ENCODE peak calls at places on chromosomes 16 and 17, in seven cellular contexts. One of them, this sample, is unnamed.

GRCh38 chr16:57310801-57311200 is 26.3 kb upstream of the PLLP start:
- DNase-seq in GM23248: no peak
- DNase-seq in GM23338: no peak
- DNase-seq in hepatocyte: no peak
- DNase-seq in SK-N-SH: no peak
- DNase-seq in PC-3: no peak
- DNase-seq in HCT116: no peak
- DNase-seq in this sample: no peak

GRCh38 chr17:50879086-50879485 is 12.9 kb upstream of the TOB1 start:
- DNase-seq in GM23248: no peak
- DNase-seq in GM23338: no peak
- DNase-seq in hepatocyte: no peak
- DNase-seq in SK-N-SH: no peak
- DNase-seq in PC-3: no peak
- DNase-seq in HCT116: no peak
- DNase-seq in this sample: no peak

GRCh38 chr16:2224183-2224486 is 744 bp downstream of the E4F1 start:
- DNase-seq in GM23248: no peak
- DNase-seq in GM23338: no peak
- DNase-seq in hepatocyte: no peak
- DNase-seq in SK-N-SH: no peak
- DNase-seq in PC-3: peak; percentile 39
- DNase-seq in HCT116: no peak
- DNase-seq in this sample: no peak

GRCh38 chr16:21033707-21034106 is 116.9 kb downstream of the DNAH3 start:
- DNase-seq in GM23248: peak; percentile 17
- DNase-seq in GM23338: no peak
- DNase-seq in hepatocyte: no peak
- DNase-seq in SK-N-SH: peak; percentile 15
- DNase-seq in PC-3: no peak
- DNase-seq in HCT116: no peak
- DNase-seq in this sample: no peak

GRCh38 chr17:82053556-82054263 is 2.0 kb downstream of the GPS1 start:
- DNase-seq in GM23248: no peak
- DNase-seq in GM23338: no peak
- DNase-seq in hepatocyte: no peak
- DNase-seq in SK-N-SH: no peak
- DNase-seq in PC-3: no peak
- DNase-seq in HCT116: no peak
- DNase-seq in this sample: no peak

GRCh38 chr17:3513305-3514035 is 37.7 kb downstream of the ASPA start:
- DNase-seq in GM23248: no peak
- DNase-seq in GM23338: no peak
- DNase-seq in hepatocyte: no peak
- DNase-seq in SK-N-SH: no peak
- DNase-seq in PC-3: no peak
- DNase-seq in HCT116: no peak
- DNase-seq in this sample: peak; percentile 17

GRCh38 chr17:64024781-64025731 is 4.6 kb upstream of the ICAM2 start:
- DNase-seq in GM23248: peak; percentile 47
- DNase-seq in GM23338: no peak
- DNase-seq in hepatocyte: no peak
- DNase-seq in SK-N-SH: no peak
- DNase-seq in PC-3: peak; percentile 43
- DNase-seq in HCT116: no peak
- DNase-seq in this sample: no peak

GRCh38 chr17:77420804-77421634 is 280.2 kb downstream of the SEC14L1 start:
- DNase-seq in GM23248: peak; percentile 68
- DNase-seq in GM23338: peak; percentile 85
- DNase-seq in hepatocyte: peak; percentile 74
- DNase-seq in SK-N-SH: peak; percentile 72
- DNase-seq in PC-3: no peak
- DNase-seq in HCT116: no peak
- DNase-seq in this sample: peak; percentile 63

GRCh38 chr16:85391175-85391707 is 221.9 kb upstream of the GSE1 start:
- DNase-seq in GM23248: no peak
- DNase-seq in GM23338: no peak
- DNase-seq in hepatocyte: no peak
- DNase-seq in SK-N-SH: no peak
- DNase-seq in PC-3: no peak
- DNase-seq in HCT116: no peak
- DNase-seq in this sample: no peak

GRCh38 chr16:29745853-29746345 is at the start of gene C16orf54:
- DNase-seq in GM23248: no peak
- DNase-seq in GM23338: peak; percentile 50
- DNase-seq in hepatocyte: no peak
- DNase-seq in SK-N-SH: no peak
- DNase-seq in PC-3: no peak
- DNase-seq in HCT116: no peak
- DNase-seq in this sample: no peak

GRCh38 chr16:19883296-19883951 is 1.2 kb downstream of the GPRC5B start:
- DNase-seq in GM23248: peak; percentile 16
- DNase-seq in GM23338: peak; percentile 87
- DNase-seq in hepatocyte: peak; percentile 56
- DNase-seq in SK-N-SH: peak; percentile 60
- DNase-seq in PC-3: no peak
- DNase-seq in HCT116: no peak
- DNase-seq in this sample: peak; percentile 80

GRCh38 chr16:8905795-8906591 is 23.8 kb downstream of the LITAFD start:
- DNase-seq in GM23248: no peak
- DNase-seq in GM23338: peak; percentile 80
- DNase-seq in hepatocyte: no peak
- DNase-seq in SK-N-SH: no peak
- DNase-seq in PC-3: no peak
- DNase-seq in HCT116: no peak
- DNase-seq in this sample: peak; percentile 51

GRCh38 chr16:66935319-66936011 is at the start of gene CES2:
- DNase-seq in GM23248: peak; percentile 86
- DNase-seq in GM23338: peak; percentile 21
- DNase-seq in hepatocyte: peak; percentile 74
- DNase-seq in SK-N-SH: peak; percentile 71
- DNase-seq in PC-3: peak; percentile 62
- DNase-seq in HCT116: no peak
- DNase-seq in this sample: no peak
- TF ChIP-seq EZH2phosphoT487 in GM23248: no peak
- TF ChIP-seq EZH2phosphoT487 in GM23338: no peak
- TF ChIP-seq EZH2phosphoT487 in hepatocyte: no peak
- TF ChIP-seq EZH2phosphoT487 in SK-N-SH: no peak
- TF ChIP-seq EZH2phosphoT487 in PC-3: no peak
- TF ChIP-seq EZH2phosphoT487 in HCT116: no peak
- TF ChIP-seq EZH2phosphoT487 in this sample: no peak

GRCh38 chr17:28488154-28488883 is 14.9 kb downstream of the SLC13A2 start:
- DNase-seq in GM23248: no peak
- DNase-seq in GM23338: no peak
- DNase-seq in hepatocyte: peak; percentile 59
- DNase-seq in SK-N-SH: no peak
- DNase-seq in PC-3: no peak
- DNase-seq in HCT116: no peak
- DNase-seq in this sample: no peak
- TF ChIP-seq EZH2phosphoT487 in GM23248: no peak
- TF ChIP-seq EZH2phosphoT487 in GM23338: no peak
- TF ChIP-seq EZH2phosphoT487 in hepatocyte: no peak
- TF ChIP-seq EZH2phosphoT487 in SK-N-SH: no peak
- TF ChIP-seq EZH2phosphoT487 in PC-3: no peak
- TF ChIP-seq EZH2phosphoT487 in HCT116: no peak
- TF ChIP-seq EZH2phosphoT487 in this sample: no peak

GRCh38 chr16:70611785-70612303 is 34.5 kb upstream of the IL34 start:
- DNase-seq in GM23248: no peak
- DNase-seq in GM23338: peak; percentile 39
- DNase-seq in hepatocyte: no peak
- DNase-seq in SK-N-SH: no peak
- DNase-seq in PC-3: no peak
- DNase-seq in HCT116: no peak
- DNase-seq in this sample: no peak
- TF ChIP-seq EZH2phosphoT487 in GM23248: no peak
- TF ChIP-seq EZH2phosphoT487 in GM23338: no peak
- TF ChIP-seq EZH2phosphoT487 in hepatocyte: no peak
- TF ChIP-seq EZH2phosphoT487 in SK-N-SH: no peak
- TF ChIP-seq EZH2phosphoT487 in PC-3: no peak
- TF ChIP-seq EZH2phosphoT487 in HCT116: no peak
- TF ChIP-seq EZH2phosphoT487 in this sample: no peak

GRCh38 chr16:68762996-68763756 is 26.1 kb downstream of the CDH1 start:
- DNase-seq in GM23248: peak; percentile 69
- DNase-seq in GM23338: peak; percentile 87
- DNase-seq in hepatocyte: no peak
- DNase-seq in SK-N-SH: no peak
- DNase-seq in PC-3: no peak
- DNase-seq in HCT116: no peak
- DNase-seq in this sample: peak; percentile 33

GRCh38 chr16:68759062-68759461 is 22.0 kb downstream of the CDH1 start:
- DNase-seq in GM23248: no peak
- DNase-seq in GM23338: no peak
- DNase-seq in hepatocyte: no peak
- DNase-seq in SK-N-SH: no peak
- DNase-seq in PC-3: no peak
- DNase-seq in HCT116: no peak
- DNase-seq in this sample: no peak

GRCh38 chr16:68756250-68757051 is 19.4 kb downstream of the CDH1 start:
- DNase-seq in GM23248: no peak
- DNase-seq in GM23338: no peak
- DNase-seq in hepatocyte: peak; percentile 87
- DNase-seq in SK-N-SH: no peak
- DNase-seq in PC-3: peak; percentile 98
- DNase-seq in HCT116: peak; percentile 98
- DNase-seq in this sample: no peak

GRCh38 chr16:68764866-68765265 is 27.8 kb downstream of the CDH1 start:
- DNase-seq in GM23248: no peak
- DNase-seq in GM23338: no peak
- DNase-seq in hepatocyte: no peak
- DNase-seq in SK-N-SH: no peak
- DNase-seq in PC-3: no peak
- DNase-seq in HCT116: no peak
- DNase-seq in this sample: no peak

DNA sequence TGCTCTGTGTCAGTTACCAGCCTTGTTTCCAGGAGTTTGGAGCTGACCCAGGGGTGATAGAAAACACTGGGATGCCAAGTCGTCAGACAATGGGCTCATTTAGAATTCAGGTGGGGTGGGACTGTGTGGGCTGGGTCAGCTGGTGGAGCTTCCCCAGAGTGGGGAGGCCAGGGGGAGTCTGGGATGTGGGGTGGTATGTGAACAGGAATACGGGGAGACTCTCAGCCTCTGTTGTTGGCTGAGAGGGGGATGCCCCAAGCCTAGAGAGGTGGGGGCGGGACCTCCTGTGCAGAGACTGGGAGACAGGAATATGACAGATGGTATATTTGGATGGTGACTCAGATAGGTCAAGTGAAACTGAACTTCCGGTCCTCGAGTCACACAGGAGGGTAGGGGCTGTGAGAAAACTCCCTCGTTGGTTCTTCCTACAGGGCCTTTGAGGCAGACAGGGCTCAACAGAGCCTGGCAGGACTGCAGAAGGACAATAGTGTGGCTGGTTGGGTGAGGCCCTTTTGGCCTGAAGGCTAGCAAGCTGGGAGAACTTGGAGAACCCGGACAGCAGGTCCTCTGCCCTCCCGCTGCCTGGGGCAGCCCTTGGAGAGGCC is 23.7 kb downstream of the CDH1 start:
- DNase-seq in GM23248: peak; percentile 30
- DNase-seq in GM23338: no peak
- DNase-seq in hepatocyte: peak; percentile 42
- DNase-seq in SK-N-SH: no peak
- DNase-seq in PC-3: peak; percentile 71
- DNase-seq in HCT116: no peak
- DNase-seq in this sample: no peak
- TF ChIP-seq EZH2phosphoT487 in GM23248: no peak
- TF ChIP-seq EZH2phosphoT487 in GM23338: no peak
- TF ChIP-seq EZH2phosphoT487 in hepatocyte: no peak
- TF ChIP-seq EZH2phosphoT487 in SK-N-SH: no peak
- TF ChIP-seq EZH2phosphoT487 in PC-3: no peak
- TF ChIP-seq EZH2phosphoT487 in HCT116: no peak
- TF ChIP-seq EZH2phosphoT487 in this sample: no peak

GRCh38 chr16:58389724-58390123 is 2.5 kb upstream of the GINS3 start:
- DNase-seq in GM23248: no peak
- DNase-seq in GM23338: no peak
- DNase-seq in hepatocyte: no peak
- DNase-seq in SK-N-SH: no peak
- DNase-seq in PC-3: no peak
- DNase-seq in HCT116: no peak
- DNase-seq in this sample: no peak
- TF ChIP-seq EZH2phosphoT487 in GM23248: no peak
- TF ChIP-seq EZH2phosphoT487 in GM23338: no peak
- TF ChIP-seq EZH2phosphoT487 in hepatocyte: no peak
- TF ChIP-seq EZH2phosphoT487 in SK-N-SH: no peak
- TF ChIP-seq EZH2phosphoT487 in PC-3: no peak
- TF ChIP-seq EZH2phosphoT487 in HCT116: no peak
- TF ChIP-seq EZH2phosphoT487 in this sample: no peak

DNA sequence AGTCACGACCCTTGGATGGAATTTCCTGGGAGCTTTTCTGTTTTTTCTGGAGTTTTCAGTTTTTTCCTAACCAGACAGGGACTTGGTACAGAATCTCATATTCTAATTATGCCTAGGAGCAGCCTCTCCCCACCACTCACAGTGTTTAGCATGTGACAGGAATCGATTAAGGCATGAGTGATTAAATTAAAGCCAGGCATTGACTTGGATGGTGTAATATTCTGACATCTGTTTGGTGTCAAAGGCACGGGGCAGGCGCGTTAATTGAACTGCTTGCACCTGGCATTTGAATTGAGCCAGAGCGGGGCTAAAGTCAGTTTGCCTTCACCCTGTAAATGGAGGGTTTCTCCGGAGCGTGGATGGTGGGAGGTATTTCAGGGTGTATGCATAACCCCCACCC is 11.9 kb downstream of the MAPT start:
- DNase-seq in GM23248: no peak
- DNase-seq in GM23338: no peak
- DNase-seq in hepatocyte: no peak
- DNase-seq in SK-N-SH: peak; percentile 57
- DNase-seq in PC-3: no peak
- DNase-seq in HCT116: no peak
- DNase-seq in this sample: no peak
- TF ChIP-seq EZH2phosphoT487 in GM23248: no peak
- TF ChIP-seq EZH2phosphoT487 in GM23338: no peak
- TF ChIP-seq EZH2phosphoT487 in hepatocyte: no peak
- TF ChIP-seq EZH2phosphoT487 in SK-N-SH: no peak
- TF ChIP-seq EZH2phosphoT487 in PC-3: no peak
- TF ChIP-seq EZH2phosphoT487 in HCT116: no peak
- TF ChIP-seq EZH2phosphoT487 in this sample: no peak

GRCh38 chr16:70777973-70778406 is 23.0 kb downstream of the VAC14 start:
- DNase-seq in GM23248: peak; percentile 16
- DNase-seq in GM23338: no peak
- DNase-seq in hepatocyte: no peak
- DNase-seq in SK-N-SH: no peak
- DNase-seq in PC-3: no peak
- DNase-seq in HCT116: no peak
- DNase-seq in this sample: no peak
- TF ChIP-seq EZH2phosphoT487 in GM23248: no peak
- TF ChIP-seq EZH2phosphoT487 in GM23338: no peak
- TF ChIP-seq EZH2phosphoT487 in hepatocyte: no peak
- TF ChIP-seq EZH2phosphoT487 in SK-N-SH: no peak
- TF ChIP-seq EZH2phosphoT487 in PC-3: no peak
- TF ChIP-seq EZH2phosphoT487 in HCT116: no peak
- TF ChIP-seq EZH2phosphoT487 in this sample: no peak

This sample was measured in neural progenitor cell.